ENCODE peak calls at places on chromosome 19, in ten cellular contexts. L is body of pancreas; C is cardiac muscle cell; T is CD4-positive, alpha-beta memory T cell; R is fibroblast of lung; S is GM23338; Z is psoas muscle; H is tibial nerve; I is thoracic aorta; A is ascending aorta. K is an unnamed sample.

GRCh38 chr19:6802336-6803035 is 30.0 kb downstream of the VAV1 start:
- DNase-seq in L (peak), C (peak), T (peak), R (no peak), S (peak), Z (peak), H (peak), I (no peak), A (peak), K (no peak)

GRCh38 chr19:13987101-13987890 is 18.8 kb downstream of the RFX1 start:
- DNase-seq in L (peak), C (no peak), T (no peak), R (no peak), S (no peak), Z (peak), H (peak), I (no peak), A (no peak), K (no peak)

GRCh38 chr19:7636691-7637373 is at the start of gene STXBP2:
- DNase-seq in L (peak), C (peak), T (peak), R (no peak), S (peak), Z (peak), H (peak), I (no peak), A (peak), K (no peak)

GRCh38 chr19:50272263-50272897 is 56.8 kb downstream of the KCNC3 start:
- DNase-seq in L (no peak), C (no peak), T (no peak), R (no peak), S (no peak), Z (no peak), H (no peak), I (no peak), A (no peak), K (no peak)

GRCh38 chr19:8577247-8577646 is at the start of gene MYO1F:
- DNase-seq in L (peak), C (no peak), T (no peak), R (no peak), S (no peak), Z (peak), H (peak), I (no peak), A (no peak), K (no peak)

GRCh38 chr19:55210120-55210493 is 806 bp upstream of the PTPRH start:
- DNase-seq in L (peak), C (peak), T (no peak), R (peak), S (no peak), Z (no peak), H (no peak), I (no peak), A (no peak), K (no peak)

GRCh38 chr19:52603558-52604207 is 33.6 kb downstream of the ZNF701 start:
- DNase-seq in L (no peak), C (peak), T (no peak), R (peak), S (no peak), Z (no peak), H (no peak), I (no peak), A (no peak), K (no peak)

GRCh38 chr19:41420101-41420880 is 6.9 kb downstream of the B3GNT8 start:
- DNase-seq in L (peak), C (no peak), T (no peak), R (no peak), S (no peak), Z (no peak), H (no peak), I (no peak), A (no peak), K (no peak)

GRCh38 chr19:750640-751423 is at the start of gene MISP:
- DNase-seq in L (peak), C (no peak), T (peak), R (no peak), S (no peak), Z (no peak), H (no peak), I (no peak), A (no peak), K (no peak)

GRCh38 chr19:49125025-49125731 is 5.8 kb downstream of the PPFIA3 start:
- DNase-seq in L (no peak), C (no peak), T (peak), R (no peak), S (peak), Z (no peak), H (no peak), I (no peak), A (no peak), K (no peak)
- H3K27ac ChIP-seq in L (no peak), C (no peak), T (no peak), R (no peak), S (no peak), Z (no peak), H (no peak), I (no peak), A (no peak), K (no peak)

DNA sequence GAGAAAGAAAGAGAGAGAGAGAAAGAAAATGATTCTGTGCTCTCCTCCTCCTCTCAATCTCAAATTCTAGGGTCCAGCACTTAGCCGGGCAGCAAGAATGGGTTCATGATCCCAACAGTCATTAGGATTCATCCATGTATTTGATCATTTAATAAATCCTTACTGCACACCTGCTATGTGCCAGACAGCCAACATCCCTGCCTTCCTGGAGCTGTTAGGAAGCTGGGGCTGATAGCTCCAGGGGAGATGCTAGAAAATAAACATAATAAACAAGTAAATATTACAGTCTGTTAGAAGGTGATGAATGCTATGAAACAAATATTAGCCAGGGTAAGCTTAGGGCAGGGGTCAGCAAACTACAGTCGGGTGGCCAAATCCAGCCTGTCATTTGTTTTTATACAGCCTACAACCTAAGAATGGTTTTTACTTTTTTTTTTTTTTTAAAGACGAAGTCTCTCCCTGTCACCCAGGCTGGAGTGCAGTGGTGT is 9.9 kb upstream of the ACP7 start:
- DNase-seq in L (no peak), C (no peak), T (no peak), R (no peak), S (no peak), Z (no peak), H (no peak), I (no peak), A (no peak), K (no peak)
- H3K27ac ChIP-seq in L (no peak), C (no peak), T (peak), R (no peak), S (no peak), Z (no peak), H (no peak), I (no peak), A (no peak), K (no peak)

DNA sequence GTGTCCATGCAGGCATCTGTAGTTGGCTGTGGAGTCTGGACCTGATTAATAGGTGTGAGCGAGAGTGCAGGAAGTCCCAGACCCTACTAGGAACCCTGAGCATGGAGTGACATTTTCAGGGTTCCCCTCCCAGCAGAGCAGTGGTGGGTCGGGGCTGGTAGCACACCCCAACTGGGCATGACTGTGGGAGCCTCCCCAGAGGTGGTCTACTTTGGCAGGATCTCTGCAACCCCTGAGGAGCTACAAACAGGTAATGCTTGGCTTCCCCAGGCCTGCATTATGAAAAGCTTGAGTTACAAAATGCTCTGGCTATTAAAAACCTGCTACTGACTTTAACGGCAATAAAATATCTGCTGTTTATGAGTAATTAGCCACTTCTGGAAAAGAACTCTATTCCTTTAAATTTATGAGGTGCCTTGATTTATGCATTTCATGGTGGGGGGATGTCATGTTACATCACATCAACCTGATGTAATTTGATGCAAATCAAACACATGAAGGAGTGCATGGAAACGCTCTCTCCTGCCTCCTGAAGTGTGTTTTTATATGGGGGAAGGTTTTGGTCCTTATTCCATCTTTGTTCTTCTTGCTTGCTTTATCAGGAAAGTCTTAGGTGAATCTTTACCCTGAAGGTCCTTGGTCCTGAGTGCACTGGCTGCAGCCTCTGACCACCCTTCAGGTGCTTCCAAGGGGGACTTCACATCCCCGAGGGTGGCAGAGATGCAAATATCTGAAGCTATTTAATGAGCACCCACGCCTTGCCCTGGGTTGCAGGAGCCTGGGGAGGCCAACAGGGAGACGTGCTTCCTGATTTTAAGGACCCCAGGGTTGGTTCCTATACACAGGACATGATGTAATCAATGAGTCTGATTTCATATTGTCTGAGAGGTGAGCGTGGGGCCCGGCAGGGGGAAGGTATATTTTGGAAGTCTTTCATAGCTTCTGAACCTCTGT is 54.0 kb downstream of the ZNF536 start:
- DNase-seq in L (no peak), C (no peak), T (no peak), R (no peak), S (no peak), Z (no peak), H (no peak), I (no peak), A (no peak), K (no peak)
- H3K27ac ChIP-seq in L (no peak), C (no peak), T (no peak), R (no peak), S (no peak), Z (no peak), H (no peak), I (no peak), A (no peak), K (no peak)

DNA sequence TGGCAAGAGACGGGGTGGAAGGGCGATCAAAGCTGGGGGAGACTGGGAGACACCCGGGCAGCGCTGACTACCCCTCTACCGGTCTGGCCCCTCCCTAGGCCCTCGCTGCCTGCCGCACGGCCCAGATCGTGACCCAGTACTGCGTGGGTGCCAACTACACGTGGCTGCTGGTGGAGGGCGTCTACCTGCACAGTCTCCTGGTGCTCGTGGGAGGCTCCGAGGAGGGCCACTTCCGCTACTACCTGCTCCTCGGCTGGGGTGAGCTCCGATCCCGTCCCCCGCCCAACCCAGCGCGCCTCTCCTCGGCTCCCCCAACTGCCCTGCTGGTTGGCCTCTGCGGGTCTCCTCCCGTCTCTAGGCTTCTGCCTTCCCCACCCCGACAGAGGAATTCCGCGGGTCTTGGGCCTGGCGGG is 8.8 kb downstream of the GIPR start:
- DNase-seq in L (peak), C (no peak), T (peak), R (no peak), S (peak), Z (no peak), H (no peak), I (no peak), A (no peak), K (peak)
- H3K27ac ChIP-seq in L (peak), C (no peak), T (no peak), R (no peak), S (no peak), Z (no peak), H (no peak), I (no peak), A (no peak), K (no peak)

DNA sequence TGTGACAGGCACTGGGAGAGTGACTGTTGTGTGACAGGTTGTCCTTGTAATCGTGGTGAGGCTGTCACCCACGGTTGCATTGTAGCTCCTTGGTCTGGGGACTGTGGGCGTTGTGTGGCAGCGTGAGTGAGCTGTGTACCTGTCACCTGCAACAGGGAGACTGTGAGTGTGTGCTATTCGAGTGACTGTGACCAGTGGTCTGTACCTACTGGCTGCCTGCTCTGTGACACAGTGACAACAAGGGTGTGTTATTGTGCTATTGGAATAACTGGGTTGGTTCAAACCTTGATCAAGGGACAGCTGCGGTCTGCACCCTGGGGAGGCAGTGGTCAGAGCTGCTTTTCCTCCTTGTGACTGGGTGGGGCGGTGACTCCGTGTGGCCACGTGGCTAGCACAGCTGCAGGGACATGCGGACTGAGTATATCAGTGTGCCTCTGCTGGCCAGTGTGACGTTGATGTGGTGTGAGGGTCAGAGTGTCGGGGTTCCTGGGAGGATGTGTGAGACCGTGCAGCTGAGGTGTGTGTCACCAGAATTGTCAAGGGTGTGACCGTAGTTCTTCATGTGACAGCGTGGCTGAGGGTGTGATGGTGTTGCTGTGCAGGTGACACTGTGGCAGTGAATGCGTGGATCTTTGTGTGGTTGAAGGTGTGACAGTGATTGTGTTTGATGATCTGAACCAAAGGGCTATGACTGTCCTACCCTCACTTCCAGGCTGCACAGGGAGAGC is 10.1 kb upstream of the NFIX start:
- DNase-seq in L (peak), C (no peak), T (no peak), R (peak), S (no peak), Z (peak), H (peak), I (no peak), A (peak), K (peak)
- H3K27ac ChIP-seq in L (no peak), C (no peak), T (no peak), R (no peak), S (no peak), Z (peak), H (peak), I (no peak), A (no peak), K (peak)

GRCh38 chr19:16441661-16442071 is 30.1 kb downstream of the EPS15L1 start:
- DNase-seq in L (no peak), C (no peak), T (no peak), R (no peak), S (peak), Z (no peak), H (no peak), I (no peak), A (no peak), K (no peak)
- H3K27ac ChIP-seq in L (no peak), C (peak), T (no peak), R (no peak), S (peak), Z (peak), H (no peak), I (no peak), A (no peak), K (no peak)

GRCh38 chr19:4396949-4397783 is 3.2 kb downstream of the SH3GL1 start:
- DNase-seq in L (no peak), C (no peak), T (no peak), R (no peak), S (no peak), Z (no peak), H (no peak), I (no peak), A (no peak), K (no peak)
- H3K27ac ChIP-seq in L (no peak), C (peak), T (no peak), R (peak), S (peak), Z (peak), H (peak), I (no peak), A (no peak), K (no peak)

GRCh38 chr19:38695832-38696732 is 48.2 kb downstream of the CAPN12 start:
- DNase-seq in L (no peak), C (no peak), T (no peak), R (no peak), S (no peak), Z (no peak), H (no peak), I (no peak), A (no peak), K (no peak)
- H3K27ac ChIP-seq in L (no peak), C (peak), T (no peak), R (no peak), S (peak), Z (peak), H (peak), I (peak), A (peak), K (peak)

DNA sequence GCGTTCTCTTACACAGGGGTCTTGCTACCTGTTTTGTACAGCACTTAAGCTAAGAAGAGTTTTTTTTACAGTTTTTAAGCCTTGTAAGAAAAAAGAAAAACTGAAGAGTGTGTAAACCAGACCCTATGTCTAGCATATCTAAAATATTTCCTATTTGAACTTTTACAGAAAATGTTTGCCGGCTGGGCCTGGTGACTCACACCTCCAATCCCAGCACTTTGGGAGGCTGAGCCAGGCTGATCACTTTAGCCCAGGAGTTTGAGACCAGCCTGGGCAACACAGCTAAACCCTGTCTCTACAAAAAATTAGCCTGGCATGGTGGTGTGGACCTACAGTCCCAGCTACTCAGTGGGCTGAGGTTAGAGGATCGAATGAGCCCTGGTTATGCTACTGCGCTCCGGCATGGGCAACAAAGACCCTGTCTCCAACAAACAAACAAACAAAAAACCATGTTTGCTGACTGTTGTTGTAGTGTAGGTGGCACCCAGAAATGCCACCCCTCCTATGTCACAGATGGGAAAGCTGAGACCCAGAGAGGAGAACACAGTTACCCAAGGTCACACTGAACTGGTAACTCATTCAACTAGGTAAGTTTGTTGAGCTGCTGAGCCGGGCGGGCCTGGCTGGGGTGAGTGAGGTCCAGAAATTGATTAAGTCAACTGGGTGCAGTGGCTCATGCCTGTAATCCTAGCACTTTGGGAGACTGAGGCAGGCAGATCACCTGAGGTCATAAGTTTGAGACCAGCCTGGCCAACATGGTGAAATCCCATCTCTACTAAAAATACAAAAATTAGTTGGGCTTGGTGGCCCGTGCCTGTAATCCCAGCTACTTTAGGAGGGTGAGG is 1.9 kb upstream of the VASP start:
- DNase-seq in L (no peak), C (peak), T (no peak), R (peak), S (no peak), Z (no peak), H (no peak), I (no peak), A (no peak), K (no peak)
- H3K27ac ChIP-seq in L (peak), C (peak), T (peak), R (peak), S (peak), Z (peak), H (peak), I (no peak), A (peak), K (no peak)

K was measured in caudate nucleus.